ENCODE peak calls at places on chromosomes 16 and 17, in six cellular contexts. One of them, this sample, is unnamed.

GRCh38 chr17:18191967-18192366 is 8.3 kb downstream of the ALKBH5 start:
- DNase-seq in CD4-positive, alpha-beta T cell: no peak
- DNase-seq in left lung: no peak
- DNase-seq in tibial artery: no peak
- DNase-seq in OCI-LY7: no peak
- DNase-seq in CD4-positive, alpha-beta memory T cell: no peak
- DNase-seq in this sample: no peak

GRCh38 chr16:19167710-19168172 is 299 bp upstream of the SYT17 start:
- DNase-seq in CD4-positive, alpha-beta T cell: no peak
- DNase-seq in OCI-LY7: peak
- DNase-seq in tibial artery: peak
- DNase-seq in left lung: peak
- DNase-seq in CD4-positive, alpha-beta memory T cell: no peak
- DNase-seq in this sample: no peak

GRCh38 chr16:87086156-87086555 is 231.0 kb downstream of the C16orf95 start:
- DNase-seq in left lung: no peak
- DNase-seq in CD4-positive, alpha-beta memory T cell: no peak
- DNase-seq in OCI-LY7: no peak
- DNase-seq in CD4-positive, alpha-beta T cell: no peak
- DNase-seq in tibial artery: no peak
- DNase-seq in this sample: no peak

GRCh38 chr16:89425523-89425922 is 64.8 kb downstream of the ANKRD11 start:
- DNase-seq in left lung: no peak
- DNase-seq in CD4-positive, alpha-beta T cell: no peak
- DNase-seq in tibial artery: no peak
- DNase-seq in CD4-positive, alpha-beta memory T cell: no peak
- DNase-seq in OCI-LY7: no peak
- DNase-seq in this sample: no peak

GRCh38 chr17:82415786-82416185 is 2.4 kb upstream of the HEXD start:
- DNase-seq in CD4-positive, alpha-beta T cell: no peak
- DNase-seq in left lung: no peak
- DNase-seq in tibial artery: no peak
- DNase-seq in CD4-positive, alpha-beta memory T cell: no peak
- DNase-seq in OCI-LY7: no peak
- DNase-seq in this sample: no peak

GRCh38 chr16:89506791-89507191 is 1.4 kb upstream of the SPG7 start:
- DNase-seq in CD4-positive, alpha-beta memory T cell: peak
- DNase-seq in CD4-positive, alpha-beta T cell: no peak
- DNase-seq in left lung: no peak
- DNase-seq in tibial artery: no peak
- DNase-seq in OCI-LY7: peak
- DNase-seq in this sample: no peak

GRCh38 chr16:4682616-4683254 is 10.6 kb upstream of the NUDT16L1 start:
- DNase-seq in left lung: no peak
- DNase-seq in tibial artery: no peak
- DNase-seq in OCI-LY7: no peak
- DNase-seq in CD4-positive, alpha-beta memory T cell: no peak
- DNase-seq in CD4-positive, alpha-beta T cell: peak
- DNase-seq in this sample: no peak

GRCh38 chr16:80029381-80029630 is 428.8 kb upstream of the MAF start:
- DNase-seq in CD4-positive, alpha-beta T cell: no peak
- DNase-seq in left lung: no peak
- DNase-seq in CD4-positive, alpha-beta memory T cell: no peak
- DNase-seq in OCI-LY7: no peak
- DNase-seq in tibial artery: no peak
- DNase-seq in this sample: no peak

GRCh38 chr17:69972251-69972650 is 102.8 kb upstream of the KCNJ16 start:
- DNase-seq in tibial artery: no peak
- DNase-seq in OCI-LY7: no peak
- DNase-seq in CD4-positive, alpha-beta memory T cell: no peak
- DNase-seq in left lung: no peak
- DNase-seq in CD4-positive, alpha-beta T cell: no peak
- DNase-seq in this sample: no peak

DNA sequence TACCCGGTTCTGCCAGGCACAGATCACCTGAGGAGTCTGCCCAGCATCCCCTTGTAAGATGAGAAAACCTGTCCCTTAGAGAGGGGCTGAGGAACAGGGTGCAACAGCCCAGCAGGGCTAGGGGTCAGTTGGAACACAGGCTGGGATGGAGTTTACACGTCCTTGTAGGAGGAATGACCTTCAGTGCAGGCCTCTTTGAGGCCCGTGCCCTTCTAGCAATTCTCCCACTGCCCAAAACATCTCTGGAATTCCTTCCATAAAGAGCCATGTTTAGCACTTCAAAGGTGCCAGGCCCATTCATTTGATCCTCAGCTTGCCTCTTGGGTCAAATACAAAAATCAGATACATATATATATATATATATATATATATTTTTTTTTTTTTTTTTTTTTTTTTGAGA is 4.5 kb downstream of the CTNS start:
- DNase-seq in CD4-positive, alpha-beta memory T cell: no peak
- DNase-seq in CD4-positive, alpha-beta T cell: no peak
- DNase-seq in tibial artery: no peak
- DNase-seq in left lung: no peak
- DNase-seq in OCI-LY7: no peak
- DNase-seq in this sample: no peak
- H3K27ac ChIP-seq in CD4-positive, alpha-beta memory T cell: no peak
- H3K27ac ChIP-seq in CD4-positive, alpha-beta T cell: no peak
- H3K27ac ChIP-seq in tibial artery: no peak
- H3K27ac ChIP-seq in left lung: no peak
- H3K27ac ChIP-seq in OCI-LY7: no peak
- H3K27ac ChIP-seq in this sample: peak

GRCh38 chr17:77737442-77738265 is 220.8 kb upstream of the TNRC6C start:
- DNase-seq in CD4-positive, alpha-beta T cell: no peak
- DNase-seq in left lung: peak
- DNase-seq in tibial artery: peak
- DNase-seq in CD4-positive, alpha-beta memory T cell: no peak
- DNase-seq in OCI-LY7: no peak
- DNase-seq in this sample: no peak

GRCh38 chr17:77735051-77735340 is 223.5 kb upstream of the TNRC6C start:
- DNase-seq in CD4-positive, alpha-beta memory T cell: no peak
- DNase-seq in OCI-LY7: no peak
- DNase-seq in tibial artery: peak
- DNase-seq in left lung: no peak
- DNase-seq in CD4-positive, alpha-beta T cell: no peak
- DNase-seq in this sample: no peak

GRCh38 chr17:77736721-77737120 is 221.8 kb upstream of the TNRC6C start:
- DNase-seq in CD4-positive, alpha-beta memory T cell: no peak
- DNase-seq in CD4-positive, alpha-beta T cell: no peak
- DNase-seq in OCI-LY7: no peak
- DNase-seq in left lung: no peak
- DNase-seq in tibial artery: peak
- DNase-seq in this sample: no peak

GRCh38 chr17:77735341-77736206 is 222.9 kb upstream of the TNRC6C start:
- DNase-seq in OCI-LY7: no peak
- DNase-seq in left lung: peak
- DNase-seq in CD4-positive, alpha-beta memory T cell: no peak
- DNase-seq in CD4-positive, alpha-beta T cell: no peak
- DNase-seq in tibial artery: peak
- DNase-seq in this sample: peak

DNA sequence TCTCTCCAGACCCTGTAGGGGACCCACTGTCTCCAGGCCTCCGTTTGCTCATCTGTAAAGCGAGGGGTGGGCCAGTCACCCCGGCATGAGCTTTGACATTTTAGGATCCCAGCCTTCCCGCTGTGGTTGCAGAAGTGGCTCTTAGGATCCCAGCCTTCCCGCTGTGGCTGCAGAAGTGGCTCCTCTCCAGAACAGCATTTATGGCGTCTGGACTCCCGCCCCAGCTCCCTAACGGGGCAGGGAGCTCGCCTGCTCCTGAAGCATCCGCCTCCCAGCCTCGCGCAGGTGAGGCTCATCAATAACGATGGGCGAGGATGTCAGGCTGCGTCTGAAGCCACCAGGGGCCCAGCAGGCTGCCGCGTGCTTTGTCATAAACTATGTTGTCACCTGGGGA is 222.3 kb upstream of the TNRC6C start:
- DNase-seq in left lung: no peak
- DNase-seq in CD4-positive, alpha-beta memory T cell: no peak
- DNase-seq in tibial artery: peak
- DNase-seq in OCI-LY7: no peak
- DNase-seq in CD4-positive, alpha-beta T cell: no peak
- DNase-seq in this sample: no peak
- H3K27ac ChIP-seq in left lung: no peak
- H3K27ac ChIP-seq in CD4-positive, alpha-beta memory T cell: no peak
- H3K27ac ChIP-seq in tibial artery: peak
- H3K27ac ChIP-seq in OCI-LY7: no peak
- H3K27ac ChIP-seq in CD4-positive, alpha-beta T cell: no peak
- H3K27ac ChIP-seq in this sample: peak

GRCh38 chr16:15404792-15405191 is 9.2 kb downstream of the MPV17L start:
- DNase-seq in CD4-positive, alpha-beta memory T cell: no peak
- DNase-seq in CD4-positive, alpha-beta T cell: no peak
- DNase-seq in OCI-LY7: no peak
- DNase-seq in tibial artery: peak
- DNase-seq in left lung: no peak
- DNase-seq in this sample: no peak
- H3K27ac ChIP-seq in CD4-positive, alpha-beta memory T cell: no peak
- H3K27ac ChIP-seq in CD4-positive, alpha-beta T cell: no peak
- H3K27ac ChIP-seq in OCI-LY7: no peak
- H3K27ac ChIP-seq in tibial artery: no peak
- H3K27ac ChIP-seq in left lung: no peak
- H3K27ac ChIP-seq in this sample: no peak

GRCh38 chr16:11530171-11530940 is 56.4 kb downstream of the LITAF start:
- DNase-seq in left lung: no peak
- DNase-seq in CD4-positive, alpha-beta memory T cell: no peak
- DNase-seq in CD4-positive, alpha-beta T cell: no peak
- DNase-seq in OCI-LY7: no peak
- DNase-seq in tibial artery: no peak
- DNase-seq in this sample: no peak

GRCh38 chr16:11536104-11536866 is 50.4 kb downstream of the LITAF start:
- DNase-seq in CD4-positive, alpha-beta memory T cell: no peak
- DNase-seq in tibial artery: no peak
- DNase-seq in left lung: no peak
- DNase-seq in CD4-positive, alpha-beta T cell: no peak
- DNase-seq in OCI-LY7: no peak
- DNase-seq in this sample: no peak

GRCh38 chr16:11535494-11535893 is 51.2 kb downstream of the LITAF start:
- DNase-seq in tibial artery: no peak
- DNase-seq in OCI-LY7: no peak
- DNase-seq in CD4-positive, alpha-beta memory T cell: no peak
- DNase-seq in CD4-positive, alpha-beta T cell: no peak
- DNase-seq in left lung: no peak
- DNase-seq in this sample: no peak

GRCh38 chr16:11534262-11534661 is 52.5 kb downstream of the LITAF start:
- DNase-seq in left lung: no peak
- DNase-seq in OCI-LY7: no peak
- DNase-seq in CD4-positive, alpha-beta T cell: no peak
- DNase-seq in tibial artery: no peak
- DNase-seq in CD4-positive, alpha-beta memory T cell: no peak
- DNase-seq in this sample: no peak

GRCh38 chr16:11533588-11533987 is 53.1 kb downstream of the LITAF start:
- DNase-seq in CD4-positive, alpha-beta memory T cell: no peak
- DNase-seq in tibial artery: no peak
- DNase-seq in CD4-positive, alpha-beta T cell: no peak
- DNase-seq in left lung: no peak
- DNase-seq in OCI-LY7: no peak
- DNase-seq in this sample: no peak
- H3K27ac ChIP-seq in CD4-positive, alpha-beta memory T cell: no peak
- H3K27ac ChIP-seq in tibial artery: no peak
- H3K27ac ChIP-seq in CD4-positive, alpha-beta T cell: no peak
- H3K27ac ChIP-seq in left lung: no peak
- H3K27ac ChIP-seq in OCI-LY7: no peak
- H3K27ac ChIP-seq in this sample: no peak

GRCh38 chr16:71289732-71290062 is 495 bp upstream of the CMTR2 start:
- DNase-seq in left lung: no peak
- DNase-seq in CD4-positive, alpha-beta memory T cell: no peak
- DNase-seq in tibial artery: no peak
- DNase-seq in CD4-positive, alpha-beta T cell: no peak
- DNase-seq in OCI-LY7: no peak
- DNase-seq in this sample: no peak
- H3K27ac ChIP-seq in left lung: peak
- H3K27ac ChIP-seq in CD4-positive, alpha-beta memory T cell: peak
- H3K27ac ChIP-seq in tibial artery: peak
- H3K27ac ChIP-seq in CD4-positive, alpha-beta T cell: peak
- H3K27ac ChIP-seq in OCI-LY7: peak
- H3K27ac ChIP-seq in this sample: no peak

DNA sequence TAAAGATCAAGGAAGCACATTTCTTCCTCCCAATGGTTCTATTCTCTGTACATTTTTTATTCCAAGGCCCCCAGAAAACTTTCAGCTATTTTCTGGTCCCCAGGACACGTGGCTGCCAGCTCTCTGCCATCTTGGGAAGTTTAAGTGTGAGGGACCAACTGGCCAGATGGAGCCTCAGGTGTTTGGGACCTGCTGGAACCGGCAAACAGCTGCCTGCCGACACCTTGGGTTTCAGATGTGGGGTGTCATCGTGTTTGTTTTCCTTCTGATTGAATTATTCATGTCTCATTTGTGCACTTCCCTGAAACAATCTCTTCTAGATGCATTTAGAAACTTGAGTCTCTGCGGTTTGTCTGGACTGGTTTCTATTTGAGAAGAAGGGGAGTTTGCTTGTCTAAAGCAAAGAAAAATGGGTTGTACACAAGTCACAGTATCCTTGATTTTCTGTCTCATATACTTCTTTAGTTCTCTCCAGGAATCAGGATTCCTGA is 386.5 kb downstream of the SLC39A11 start:
- DNase-seq in left lung: no peak
- DNase-seq in tibial artery: no peak
- DNase-seq in CD4-positive, alpha-beta T cell: no peak
- DNase-seq in OCI-LY7: no peak
- DNase-seq in CD4-positive, alpha-beta memory T cell: no peak
- DNase-seq in this sample: no peak
- H3K27ac ChIP-seq in left lung: no peak
- H3K27ac ChIP-seq in tibial artery: no peak
- H3K27ac ChIP-seq in CD4-positive, alpha-beta T cell: no peak
- H3K27ac ChIP-seq in OCI-LY7: no peak
- H3K27ac ChIP-seq in CD4-positive, alpha-beta memory T cell: no peak
- H3K27ac ChIP-seq in this sample: no peak

GRCh38 chr17:725746-726145 is 6.7 kb upstream of the TLCD3A start:
- DNase-seq in OCI-LY7: no peak
- DNase-seq in left lung: no peak
- DNase-seq in CD4-positive, alpha-beta memory T cell: no peak
- DNase-seq in CD4-positive, alpha-beta T cell: no peak
- DNase-seq in tibial artery: no peak
- DNase-seq in this sample: no peak
- H3K27ac ChIP-seq in OCI-LY7: no peak
- H3K27ac ChIP-seq in left lung: no peak
- H3K27ac ChIP-seq in CD4-positive, alpha-beta memory T cell: no peak
- H3K27ac ChIP-seq in CD4-positive, alpha-beta T cell: no peak
- H3K27ac ChIP-seq in tibial artery: no peak
- H3K27ac ChIP-seq in this sample: no peak

GRCh38 chr17:8859029-8859803 is 8.3 kb downstream of the PIK3R6 start:
- DNase-seq in CD4-positive, alpha-beta memory T cell: no peak
- DNase-seq in tibial artery: peak
- DNase-seq in CD4-positive, alpha-beta T cell: no peak
- DNase-seq in left lung: peak
- DNase-seq in OCI-LY7: no peak
- DNase-seq in this sample: no peak
- H3K27ac ChIP-seq in CD4-positive, alpha-beta memory T cell: no peak
- H3K27ac ChIP-seq in tibial artery: no peak
- H3K27ac ChIP-seq in CD4-positive, alpha-beta T cell: no peak
- H3K27ac ChIP-seq in left lung: no peak
- H3K27ac ChIP-seq in OCI-LY7: no peak
- H3K27ac ChIP-seq in this sample: no peak

DNA sequence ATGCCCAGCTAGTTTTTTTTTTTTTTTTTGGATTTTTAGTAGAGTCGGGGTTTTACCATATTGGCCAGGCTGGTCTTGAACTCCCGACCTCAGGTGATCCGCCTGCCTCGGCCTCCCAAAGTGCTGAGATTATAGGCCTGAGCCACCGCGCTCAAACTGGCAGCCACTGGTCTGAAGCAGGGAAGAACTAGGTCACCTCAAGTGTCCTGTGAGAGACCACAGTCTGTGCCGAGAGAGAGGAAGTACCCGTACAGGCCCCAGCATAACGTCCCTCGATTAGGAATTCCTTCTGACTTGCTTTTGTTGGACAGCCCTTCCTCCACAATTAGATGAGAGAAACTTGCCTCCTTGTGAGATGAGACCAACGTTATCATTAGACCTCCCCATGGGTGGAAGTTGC is 13.7 kb upstream of the CD300E start:
- DNase-seq in left lung: no peak
- DNase-seq in OCI-LY7: no peak
- DNase-seq in CD4-positive, alpha-beta T cell: no peak
- DNase-seq in tibial artery: peak
- DNase-seq in CD4-positive, alpha-beta memory T cell: no peak
- DNase-seq in this sample: no peak
- H3K27ac ChIP-seq in left lung: no peak
- H3K27ac ChIP-seq in OCI-LY7: no peak
- H3K27ac ChIP-seq in CD4-positive, alpha-beta T cell: no peak
- H3K27ac ChIP-seq in tibial artery: no peak
- H3K27ac ChIP-seq in CD4-positive, alpha-beta memory T cell: no peak
- H3K27ac ChIP-seq in this sample: no peak